ENCODE peak calls at places on chromosomes 3 and 15, in four cellular contexts. Z, Q, E and R are unnamed samples.

GRCh38 chr3:148694116-148694515 is 3.6 kb upstream of the AGTR1 start:
- DNase-seq in Q (no peak), Z (no peak), E (no peak), R (no peak)

GRCh38 chr3:29268651-29269050 is 12.2 kb upstream of the RBMS3 start:
- DNase-seq in Z (no peak), Q (no peak), E (no peak), R (no peak)

GRCh38 chr3:186510374-186511079 is 33.7 kb downstream of the CRYGS start:
- DNase-seq in Q (no peak), E (no peak), Z (no peak), R (no peak)

GRCh38 chr3:116000315-116000714 is 377.0 kb downstream of the GAP43 start:
- DNase-seq in Q (peak), E (peak), Z (no peak), R (peak)

GRCh38 chr3:105496343-105496742 is 129.6 kb downstream of the ALCAM start:
- DNase-seq in Q (no peak), E (no peak), Z (no peak), R (no peak)

GRCh38 chr3:194711286-194711685 is 25.6 kb downstream of the FAM43A start:
- DNase-seq in Z (no peak), Q (no peak), E (no peak), R (no peak)

GRCh38 chr3:76726034-76726433 is 313.9 kb upstream of the ROBO2 start:
- DNase-seq in Z (no peak), Q (no peak), E (no peak), R (no peak)

GRCh38 chr15:56295433-56295832 is 51.8 kb upstream of the RFX7 start:
- DNase-seq in Q (no peak), E (no peak), Z (no peak), R (no peak)

GRCh38 chr3:133097214-133097613 is 59.0 kb downstream of the TMEM108 start:
- DNase-seq in Q (no peak), E (no peak), Z (no peak), R (no peak)

GRCh38 chr3:29415824-29416223 is 135.0 kb downstream of the RBMS3 start:
- DNase-seq in E (no peak), Z (no peak), Q (no peak), R (no peak)

GRCh38 chr3:109050591-109051167 is 67.3 kb downstream of the MORC1 start:
- DNase-seq in Z (peak), E (no peak), Q (peak), R (peak)

GRCh38 chr3:107545680-107546120 is 22.9 kb downstream of the BBX start:
- DNase-seq in Z (no peak), E (no peak), Q (no peak), R (no peak)

GRCh38 chr3:9932843-9933560 is 632 bp upstream of the CRELD1 start:
- DNase-seq in E (peak), Q (peak), Z (peak), R (peak)
- TF ChIP-seq TARDBP in E (no peak), Q (no peak), Z (no peak), R (peak)

GRCh38 chr3:141337523-141337854 is 30.8 kb upstream of the ZBTB38 start:
- DNase-seq in E (no peak), Q (no peak), Z (no peak), R (no peak)

GRCh38 chr3:141335531-141336042 is 32.7 kb upstream of the ZBTB38 start:
- DNase-seq in E (no peak), Q (no peak), Z (no peak), R (no peak)

GRCh38 chr3:141334627-141335250 is 33.6 kb upstream of the ZBTB38 start:
- DNase-seq in E (no peak), Q (no peak), Z (no peak), R (no peak)

GRCh38 chr3:141338881-141339280 is 29.4 kb upstream of the ZBTB38 start:
- DNase-seq in E (no peak), Z (no peak), Q (no peak), R (no peak)

GRCh38 chr3:141336672-141337522 is 31.4 kb upstream of the ZBTB38 start:
- DNase-seq in Z (no peak), Q (peak), E (peak), R (peak)
- TF ChIP-seq TARDBP in Z (no peak), Q (no peak), E (no peak), R (no peak)

GRCh38 chr3:14119166-14119510 is 5.5 kb downstream of the CHCHD4 start:
- DNase-seq in E (no peak), Z (no peak), Q (no peak), R (no peak)

GRCh38 chr3:14118400-14119165 is 6.1 kb downstream of the CHCHD4 start:
- DNase-seq in E (no peak), Q (peak), Z (no peak), R (no peak)

GRCh38 chr3:14119651-14120050 is 5.0 kb downstream of the CHCHD4 start:
- DNase-seq in Q (no peak), Z (no peak), E (no peak), R (no peak)

GRCh38 chr3:14120111-14120920 is 4.4 kb downstream of the CHCHD4 start:
- DNase-seq in E (no peak), Q (no peak), Z (no peak), R (no peak)

GRCh38 chr3:14117468-14118399 is 6.9 kb downstream of the CHCHD4 start:
- DNase-seq in E (no peak), Z (no peak), Q (no peak), R (no peak)
- TF ChIP-seq TARDBP in E (no peak), Z (no peak), Q (no peak), R (no peak)

DNA sequence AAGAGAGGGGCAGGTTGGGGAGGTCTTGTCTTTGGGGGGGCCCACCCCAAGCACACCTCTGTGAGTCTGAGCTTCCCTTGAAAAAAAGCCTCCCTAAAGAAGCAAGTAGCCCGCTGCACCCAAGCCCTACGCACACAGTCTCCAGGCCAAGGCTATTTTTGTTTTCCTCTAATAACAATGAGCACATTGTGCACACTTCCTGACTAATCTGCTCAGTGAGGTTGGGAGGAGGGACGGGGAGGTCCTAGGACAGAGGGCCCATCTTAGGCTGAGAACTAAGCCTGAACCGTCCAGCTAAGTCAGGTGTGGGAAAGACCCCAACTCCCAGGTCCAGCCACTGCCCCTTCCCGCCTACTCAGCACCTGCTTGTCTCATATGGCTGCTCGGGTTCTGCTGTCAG is 87.2 kb downstream of the HMG20A start:
- DNase-seq in E (no peak), Z (no peak), Q (peak), R (no peak)
- TF ChIP-seq TARDBP in E (no peak), Z (no peak), Q (no peak), R (no peak)

DNA sequence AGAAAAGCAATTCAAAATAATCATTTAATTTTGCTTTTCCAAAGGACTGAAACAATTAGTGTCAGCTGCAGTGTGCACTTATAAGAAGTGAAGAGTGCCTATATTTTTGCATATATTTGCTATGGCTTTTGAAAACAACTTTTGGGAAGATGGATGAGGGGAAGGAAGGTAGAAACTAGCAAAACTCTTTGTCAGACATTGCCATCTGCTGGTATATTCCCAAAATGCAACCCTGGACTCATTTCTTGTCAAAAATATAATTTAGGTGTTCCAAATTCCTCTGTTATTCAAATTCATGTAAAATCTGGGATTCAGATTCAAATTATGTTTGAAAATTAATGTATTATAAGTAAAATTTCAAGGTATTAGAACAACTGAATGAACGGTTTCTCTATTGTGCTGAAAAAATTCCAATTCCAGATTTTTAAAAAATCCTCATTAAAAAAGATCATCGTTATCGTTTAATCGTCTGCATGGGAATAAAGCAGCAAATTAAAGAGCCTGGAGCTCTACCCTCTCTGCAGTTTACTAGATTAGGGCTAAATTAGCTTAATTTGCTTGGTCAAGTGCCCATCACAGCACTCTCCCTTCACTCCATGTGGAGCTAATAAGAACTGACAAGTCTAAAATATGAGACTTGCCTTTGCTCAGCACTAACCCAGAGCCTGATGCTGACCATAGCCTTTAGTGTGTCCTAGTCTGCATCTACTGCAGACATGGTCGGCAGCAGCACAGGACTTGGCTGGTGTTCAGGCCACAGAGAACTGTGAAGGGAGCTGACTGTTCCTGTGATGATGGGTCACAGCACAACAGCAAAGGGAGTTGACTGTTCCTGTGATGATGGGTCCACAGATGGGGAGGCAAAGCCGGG is 67.9 kb upstream of the MITF start:
- DNase-seq in Z (peak), Q (peak), E (no peak), R (peak)
- TF ChIP-seq TARDBP in Z (no peak), Q (no peak), E (no peak), R (no peak)